ENCODE peak calls at places on chromosomes 1 and 21, in six cellular contexts. X is body of pancreas, P is uterus, T is hepatocyte, J is psoas muscle, G is OCI-LY7. A is an unnamed sample.
A peak's percentile ranks its signal among the peaks of the same experiment; 100 is the strongest.

GRCh38 chr21:17688912-17689874 is 76.5 kb upstream of the BTG3 start:
- DNase-seq in G (peak; percentile 44), X (peak; percentile 30), P (peak; percentile 85), T (peak; percentile 55), J (peak; percentile 10), A (no peak)

GRCh38 chr1:25030674-25031589 is 100.9 kb upstream of the RUNX3 start:
- DNase-seq in G (no peak), T (no peak), X (no peak), P (no peak), J (no peak), A (no peak)

GRCh38 chr1:16111771-16112557 is 38.5 kb upstream of the FAM131C start:
- DNase-seq in G (no peak), P (peak; percentile 55), J (no peak), X (no peak), T (peak; percentile 73), A (no peak)

GRCh38 chr1:4689271-4689935 is 35.0 kb downstream of the AJAP1 start:
- DNase-seq in G (no peak), P (no peak), T (no peak), J (no peak), X (no peak), A (no peak)

GRCh38 chr1:80535446-80535845 is 1265.3 kb upstream of the ADGRL2 start:
- DNase-seq in G (no peak), X (no peak), J (no peak), P (no peak), T (no peak), A (no peak)

GRCh38 chr1:235932090-235932510 is 65.4 kb upstream of the LYST start:
- DNase-seq in T (no peak), P (no peak), X (no peak), G (peak; percentile 41), J (no peak), A (peak; percentile 45)

GRCh38 chr1:155130272-155131006 is 2.8 kb downstream of the EFNA1 start:
- DNase-seq in T (peak; percentile 55), G (no peak), P (no peak), J (no peak), X (no peak), A (no peak)

GRCh38 chr1:216670118-216670870 is 52.9 kb downstream of the ESRRG start:
- DNase-seq in G (no peak), J (no peak), T (peak; percentile 13), P (no peak), X (no peak), A (no peak)

GRCh38 chr1:95572002-95572401 is 338.0 kb downstream of the RWDD3 start:
- DNase-seq in X (no peak), P (no peak), J (no peak), G (no peak), T (no peak), A (no peak)

GRCh38 chr1:46487818-46488218 is 1.8 kb upstream of the DMBX1 start:
- DNase-seq in T (no peak), G (no peak), P (no peak), J (no peak), X (no peak), A (no peak)

GRCh38 chr21:34147835-34148804 is 74.7 kb downstream of the MRPS6 start:
- DNase-seq in T (no peak), X (no peak), J (no peak), P (no peak), G (no peak), A (no peak)

GRCh38 chr1:67918067-67918466 is 84.8 kb upstream of the GNG12 start:
- DNase-seq in P (no peak), J (no peak), T (no peak), G (no peak), X (no peak), A (no peak)

GRCh38 chr1:207868252-207868768 is 42.6 kb downstream of the CD34 start:
- DNase-seq in P (peak; percentile 59), T (peak; percentile 36), J (no peak), G (peak; percentile 20), X (peak; percentile 71), A (no peak)

GRCh38 chr21:45439171-45439872 is 34.4 kb downstream of the COL18A1 start:
- DNase-seq in G (peak; percentile 65), J (peak; percentile 84), X (peak; percentile 80), P (peak; percentile 90), T (peak; percentile 88), A (peak; percentile 90)

GRCh38 chr1:77024500-77024899 is 157.2 kb downstream of the ST6GALNAC5 start:
- DNase-seq in P (no peak), X (no peak), T (no peak), G (no peak), J (no peak), A (no peak)

GRCh38 chr1:110336300-110337039 is 2.7 kb upstream of the RBM15 start:
- DNase-seq in J (no peak), P (no peak), T (no peak), G (no peak), X (no peak), A (no peak)

GRCh38 chr1:223242971-223243370 is 99.9 kb upstream of the TLR5 start:
- DNase-seq in J (no peak), X (no peak), T (no peak), G (no peak), P (no peak), A (no peak)

GRCh38 chr1:240329443-240329842 is 237.8 kb downstream of the FMN2 start:
- DNase-seq in J (no peak), G (no peak), X (no peak), T (no peak), P (no peak), A (no peak)

GRCh38 chr1:27569088-27569459 is 34.9 kb downstream of the AHDC1 start:
- DNase-seq in G (no peak), T (no peak), J (no peak), X (no peak), P (no peak), A (no peak)

GRCh38 chr1:47679826-47680225 is 242.0 kb downstream of the FOXD2 start:
- DNase-seq in J (no peak), T (no peak), X (no peak), P (no peak), G (no peak), A (peak; percentile 58)

GRCh38 chr1:203167026-203167912 is 8.4 kb downstream of the MYBPH start:
- DNase-seq in G (no peak), X (no peak), P (no peak), J (no peak), T (no peak), A (no peak)

GRCh38 chr21:45353200-45353599 is 51.8 kb upstream of the COL18A1 start:
- DNase-seq in G (no peak), J (no peak), X (no peak), P (no peak), T (no peak), A (no peak)

GRCh38 chr1:172928412-172928811 is 122.3 kb downstream of the TNFSF18 start:
- DNase-seq in G (no peak), P (no peak), T (no peak), X (no peak), J (no peak), A (no peak)

GRCh38 chr1:119079881-119080280 is 60.6 kb downstream of the WARS2 start:
- DNase-seq in T (no peak), G (no peak), P (no peak), X (no peak), J (no peak), A (no peak)

DNA sequence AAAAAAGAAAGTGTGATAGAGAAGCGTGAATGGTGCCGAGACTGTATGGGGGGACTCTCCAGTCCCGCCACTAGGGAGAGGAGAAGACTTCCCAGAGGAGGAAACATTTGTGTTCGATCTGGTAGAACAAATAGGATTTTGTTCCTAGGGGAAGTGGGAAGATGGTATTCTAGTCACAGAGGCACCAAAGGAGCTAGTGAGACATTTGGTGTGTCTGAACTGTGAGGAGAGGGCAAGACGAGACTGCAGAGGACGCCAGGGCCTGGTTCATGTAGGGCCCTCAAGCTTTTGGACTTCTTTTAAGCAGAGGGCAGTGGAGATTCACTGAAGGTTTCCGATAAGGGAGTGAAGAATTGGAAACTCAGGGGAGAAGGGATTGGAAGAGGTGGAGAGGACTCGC is 2.9 kb downstream of the BTBD19 start:
- DNase-seq in G (no peak), X (no peak), J (no peak), P (peak; percentile 13), T (peak; percentile 5), A (no peak)
- H3K4me1 ChIP-seq in G (peaks cover 48% of the 10 kb centered on the region), X (peaks cover 74% of the 10 kb centered on the region), J (peaks cover 29% of the 10 kb centered on the region), P (peaks cover 50% of the 10 kb centered on the region), T (peaks cover 53% of the 10 kb centered on the region), A (peaks cover 40% of the 10 kb centered on the region)

DNA sequence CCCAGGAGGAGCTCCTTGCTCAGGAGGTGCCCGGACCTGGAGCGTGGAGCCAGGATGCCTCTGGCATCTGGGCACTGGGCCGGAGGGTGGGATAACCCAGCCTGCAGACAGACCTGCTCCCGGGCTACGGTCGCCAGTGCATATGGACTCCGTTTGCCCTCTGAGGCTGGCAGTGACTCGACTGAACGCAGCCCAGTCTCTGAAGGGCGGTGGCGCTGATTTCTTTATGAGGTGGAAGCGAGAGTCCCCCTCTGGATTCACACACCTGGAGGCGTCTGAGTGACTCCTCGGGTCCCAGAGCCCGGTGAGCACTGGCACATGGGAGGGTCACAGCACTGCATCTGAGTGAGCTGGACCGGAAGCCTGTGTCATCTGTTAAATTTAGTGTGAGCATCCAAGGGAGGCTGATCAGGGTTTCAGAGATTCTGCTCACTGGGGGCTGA is 60.5 kb upstream of the TTC34 start:
- DNase-seq in X (no peak), G (no peak), J (no peak), P (no peak), T (no peak), A (no peak)
- H3K9me3 ChIP-seq in X (no peaks in the 10 kb centered on the region), G (peaks cover 10% of the 10 kb centered on the region), J (no peaks in the 10 kb centered on the region), P (no peaks in the 10 kb centered on the region), T (no peaks in the 10 kb centered on the region), A (no peaks in the 10 kb centered on the region)

DNA sequence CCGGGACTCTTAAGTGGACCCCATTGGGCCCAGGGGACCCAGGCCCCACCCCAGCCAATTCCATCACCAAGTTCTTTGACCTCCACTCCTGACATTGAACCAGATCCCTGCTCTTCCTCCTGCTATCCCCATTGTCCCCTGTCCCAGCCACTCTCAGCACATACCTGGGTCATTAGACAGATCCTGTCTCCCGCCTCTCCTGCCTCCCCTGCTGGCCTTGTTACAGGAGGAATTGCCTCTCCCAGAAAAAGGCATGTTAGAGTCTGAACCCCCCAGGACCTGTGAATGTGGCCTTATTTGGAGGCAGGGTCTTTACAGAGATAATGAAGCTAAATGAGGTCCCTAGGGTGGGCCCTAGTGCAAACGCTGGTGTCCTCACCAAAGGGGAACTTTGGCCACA is 301.9 kb downstream of the NPHP4 start:
- DNase-seq in T (no peak), X (no peak), J (no peak), G (no peak), P (no peak), A (no peak)
- TF ChIP-seq CTCF in T (no peak), X (no peak), J (no peak), G (no peak), P (no peak), A (no peak)

DNA sequence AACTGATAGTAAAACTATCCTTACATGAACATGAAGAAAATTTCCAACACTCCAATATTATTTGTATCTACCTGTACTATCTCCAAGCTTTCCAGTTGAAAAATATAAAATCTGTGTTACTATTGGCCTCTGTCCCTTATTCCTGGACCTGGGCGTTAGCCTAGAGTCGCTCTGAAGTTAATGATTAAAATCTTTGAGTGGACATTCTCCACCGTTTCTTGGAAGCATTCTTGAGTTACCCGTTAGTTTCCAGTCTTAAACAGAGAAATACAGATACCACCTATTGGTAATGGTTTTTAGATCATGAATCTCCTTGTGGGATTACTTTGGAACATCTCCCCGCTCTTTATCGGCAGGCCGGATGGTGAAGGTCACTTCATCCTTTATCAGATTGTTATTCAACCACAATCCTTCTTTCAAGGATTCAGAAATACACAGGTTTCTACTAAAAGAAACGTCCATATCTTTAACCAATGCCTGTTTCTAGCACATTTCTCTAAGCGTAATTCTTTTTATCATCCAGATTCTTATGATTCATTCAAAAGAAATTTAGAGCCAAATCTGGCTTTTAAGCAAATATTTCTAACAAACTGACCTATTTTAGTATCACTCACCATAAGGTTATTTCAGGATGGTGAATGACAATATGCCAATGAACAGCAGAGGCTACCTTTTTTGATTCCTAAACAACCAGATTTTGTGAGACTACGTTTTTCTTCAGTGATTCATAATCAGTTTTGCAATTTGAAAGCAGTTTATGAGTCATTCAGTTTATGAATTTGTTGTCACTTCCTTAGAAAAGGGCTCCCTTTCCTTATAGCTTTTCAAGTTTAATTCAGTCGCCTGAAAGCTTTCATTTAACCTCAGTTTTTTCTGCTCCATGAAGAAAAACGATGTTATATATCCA is 70.2 kb upstream of the ERRFI1 start:
- DNase-seq in X (no peak), P (no peak), G (no peak), J (no peak), T (no peak), A (no peak)
- H3K4me1 ChIP-seq in X (peaks cover 39% of the 10 kb centered on the region), P (peaks cover 5% of the 10 kb centered on the region), G (peaks cover 26% of the 10 kb centered on the region), J (peaks cover 22% of the 10 kb centered on the region), T (peaks cover 33% of the 10 kb centered on the region), A (peaks cover 6% of the 10 kb centered on the region)